ENCODE peak calls at places on chromosomes 4 and X, in ten cellular contexts. Z is ascending aorta, R is natural killer cell, J is uterus, G is nephron progenitor cell, D is tibial nerve, Q is mucosa of descending colon, K is GM13976, Y is H9, F is Peyer's patch. X is an unnamed sample.

GRCh38 chrX:50747471-50747900 is 66.5 kb downstream of the SHROOM4 start:
- DNase-seq in Z (no peak), J (no peak), G (peak; percentile 21), Q (no peak), F (no peak), D (no peak), K (peak; percentile 12), Y (no peak), R (no peak), X (no peak)

GRCh38 chrX:46298821-46299220 is 246.4 kb downstream of the ZNF674 start:
- DNase-seq in Y (no peak), Q (no peak), F (no peak), D (no peak), J (no peak), R (no peak), K (no peak), G (no peak), Z (no peak), X (no peak)

GRCh38 chrX:132769609-132770008 is 188.8 kb downstream of the HS6ST2 start:
- DNase-seq in F (no peak), R (no peak), J (no peak), Z (no peak), K (no peak), Y (no peak), Q (no peak), G (no peak), D (no peak), X (no peak)

GRCh38 chr4:137394000-137394399 is 138.3 kb downstream of the PCDH18 start:
- DNase-seq in Q (no peak), Z (no peak), G (no peak), Y (no peak), F (no peak), D (no peak), R (no peak), J (no peak), K (no peak), X (no peak)

GRCh38 chr4:26590639-26591038 is 6.8 kb downstream of the TBC1D19 start:
- DNase-seq in Y (no peak), K (no peak), J (no peak), G (no peak), F (no peak), Z (no peak), R (no peak), Q (no peak), D (no peak), X (no peak)

GRCh38 chrX:110914281-110914680 is 118.7 kb upstream of the CHRDL1 start:
- DNase-seq in J (no peak), K (no peak), R (no peak), G (no peak), Y (no peak), Q (no peak), Z (no peak), F (no peak), D (no peak), X (no peak)

GRCh38 chrX:118745570-118745969 is 18.2 kb downstream of the IL13RA1 start:
- DNase-seq in D (no peak), Z (no peak), F (no peak), J (no peak), R (no peak), Q (no peak), G (no peak), K (no peak), Y (no peak), X (no peak)

GRCh38 chrX:3717742-3718420 is 4.4 kb upstream of the PRKX start:
- DNase-seq in R (no peak), D (no peak), J (no peak), K (no peak), Q (no peak), Y (no peak), F (no peak), Z (no peak), G (no peak), X (no peak)

GRCh38 chr4:79869597-79870336 is 203.3 kb downstream of the ANTXR2 start:
- DNase-seq in G (no peak), F (no peak), D (no peak), K (no peak), Z (no peak), Q (no peak), R (no peak), J (no peak), Y (no peak), X (no peak)

GRCh38 chr4:111506706-111507105 is 638.5 kb upstream of the FAM241A start:
- DNase-seq in D (no peak), K (no peak), G (no peak), Q (no peak), Y (no peak), R (no peak), F (no peak), Z (no peak), J (no peak), X (no peak)

GRCh38 chrX:116342903-116343302 is 93.5 kb upstream of the SLC6A14 start:
- DNase-seq in G (no peak), R (no peak), K (no peak), D (no peak), Z (no peak), J (no peak), F (no peak), Y (no peak), Q (no peak), X (no peak)

GRCh38 chr4:152590179-152591031 is 54.5 kb upstream of the FBXW7 start:
- DNase-seq in Z (no peak), K (no peak), G (no peak), R (no peak), Q (no peak), Y (no peak), D (no peak), J (no peak), F (no peak), X (no peak)

GRCh38 chr4:48193096-48193836 is 59.2 kb upstream of the TXK start:
- DNase-seq in G (no peak), K (no peak), Z (no peak), R (no peak), Y (no peak), F (no peak), D (no peak), Q (no peak), J (no peak), X (no peak)

GRCh38 chr4:112766422-112766821 is 129.5 kb downstream of the LARP7 start:
- DNase-seq in G (peak; percentile 13), D (no peak), Y (no peak), J (no peak), Z (no peak), R (no peak), Q (no peak), K (peak; percentile 47), F (no peak), X (no peak)

GRCh38 chrX:115649461-115650063 is 88.6 kb downstream of the PLS3 start:
- DNase-seq in G (no peak), D (no peak), Q (no peak), K (no peak), Z (no peak), F (no peak), Y (peak; percentile 41), R (no peak), J (no peak), X (no peak)

GRCh38 chr4:17315459-17315858 is 196.4 kb downstream of the QDPR start:
- DNase-seq in K (no peak), J (no peak), D (no peak), Z (no peak), Q (no peak), F (no peak), G (no peak), Y (no peak), R (no peak), X (no peak)

GRCh38 chr4:17309567-17310268 is 202.2 kb downstream of the QDPR start:
- DNase-seq in K (no peak), Q (no peak), J (no peak), D (no peak), G (no peak), F (no peak), R (no peak), Y (no peak), Z (no peak), X (no peak)

GRCh38 chr4:17313194-17313593 is 198.7 kb downstream of the QDPR start:
- DNase-seq in Z (no peak), D (no peak), F (no peak), R (no peak), Y (no peak), K (no peak), G (no peak), Q (no peak), J (no peak), X (no peak)

DNA sequence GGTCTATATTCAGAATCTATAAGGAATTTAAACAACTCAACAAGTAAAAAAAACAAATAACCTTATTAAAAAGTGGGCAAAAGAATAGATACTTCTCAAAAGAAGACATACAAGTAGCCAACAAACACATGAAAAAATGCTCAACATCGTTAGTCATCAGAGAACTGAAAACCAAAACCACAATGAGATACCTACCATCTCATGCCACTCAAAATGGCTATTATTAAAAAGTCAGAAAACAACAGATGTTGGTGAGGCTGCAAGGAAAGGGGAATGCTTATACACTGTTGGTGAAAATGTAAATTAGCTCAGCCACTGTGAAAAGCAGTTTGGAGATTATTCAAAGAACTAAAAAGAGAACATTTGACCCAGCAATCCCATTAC is 201.6 kb downstream of the QDPR start:
- DNase-seq in Z (no peak), Y (no peak), G (no peak), R (no peak), J (no peak), Q (no peak), K (no peak), F (no peak), D (no peak), X (no peak)
- TF ChIP-seq CTCF in Z (no peak), Y (no peak), G (no peak), R (no peak), J (no peak), Q (no peak), K (no peak), F (no peak), D (no peak), X (no peak)

GRCh38 chr4:89641367-89641687 is 195.6 kb downstream of the SNCA start:
- DNase-seq in D (no peak), Y (no peak), F (no peak), Z (no peak), J (no peak), R (no peak), K (no peak), G (no peak), Q (no peak), X (no peak)
- TF ChIP-seq CTCF in D (no peak), Y (peak; percentile 3), F (no peak), Z (no peak), J (no peak), R (no peak), K (no peak), G (peak; percentile 31), Q (no peak), X (no peak)

DNA sequence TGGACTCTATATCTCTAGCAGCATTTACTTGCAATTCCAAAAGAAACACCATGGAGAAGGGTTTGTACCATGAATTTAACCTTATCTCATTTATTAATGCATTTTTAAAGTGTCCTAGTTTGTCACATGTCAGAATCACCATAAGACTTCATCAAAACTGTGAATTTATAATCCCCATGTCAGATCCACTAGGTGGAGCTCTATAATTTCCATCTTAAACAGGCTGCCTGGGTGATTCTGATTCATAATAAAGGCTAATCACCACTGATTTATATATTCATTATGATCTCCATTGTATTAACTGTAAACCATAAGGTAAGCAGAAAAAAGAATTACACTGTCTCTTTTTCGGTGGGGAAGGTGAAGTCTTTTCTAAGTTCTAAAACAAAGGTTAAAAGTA is 4.0 kb downstream of the TCEAL2 start:
- DNase-seq in K (no peak), Q (no peak), F (no peak), Z (no peak), D (no peak), G (no peak), J (no peak), Y (no peak), R (no peak), X (no peak)
- TF ChIP-seq CTCF in K (peak; percentile 28), Q (no peak), F (no peak), Z (no peak), D (no peak), G (no peak), J (peak; percentile 14), Y (peak; percentile 37), R (no peak), X (no peak)

GRCh38 chr4:39446842-39447573 is 11.7 kb downstream of the RPL9 start:
- DNase-seq in Y (peak; percentile 82), J (peak; percentile 29), K (peak; percentile 86), D (no peak), F (peak; percentile 60), G (no peak), Z (no peak), R (peak; percentile 71), Q (peak; percentile 90), X (peak; percentile 72)
- TF ChIP-seq CTCF in Y (no peak), J (no peak), K (no peak), D (no peak), F (peak; percentile 13), G (no peak), Z (no peak), R (no peak), Q (peak; percentile 26), X (no peak)

X was measured in lung.